ENCODE peak calls at places on chromosomes 13 and 19, in four cellular contexts. V is GM12891, D is GM12878, L is H1. M is an unnamed sample.

GRCh38 chr19:17909017-17909732 is 23.6 kb upstream of the CCDC124 start:
- DNase-seq in L (no peak), V (no peak), D (no peak), M (no peak)

GRCh38 chr13:23610187-23610576 is 40.0 kb downstream of the TNFRSF19 start:
- DNase-seq in V (no peak), D (no peak), L (no peak), M (no peak)

GRCh38 chr19:19566306-19566705 is 28.2 kb downstream of the CILP2 start:
- DNase-seq in V (no peak), L (no peak), D (no peak), M (no peak)

GRCh38 chr19:12085074-12085818 is 20.7 kb downstream of the ZNF844 start:
- DNase-seq in L (no peak), D (no peak), V (no peak), M (no peak)

GRCh38 chr19:10305139-10305806 is 4.3 kb downstream of the ZGLP1 start:
- DNase-seq in L (no peak), V (no peak), D (no peak), M (no peak)

GRCh38 chr13:94256671-94257070 is 222.8 kb downstream of the DCT start:
- DNase-seq in D (no peak), V (no peak), L (no peak), M (no peak)

GRCh38 chr19:55702131-55702627 is 27.2 kb downstream of the EPN1 start:
- DNase-seq in V (no peak), L (no peak), D (no peak), M (no peak)

GRCh38 chr13:65553328-65553727 is 1676.8 kb downstream of the PCDH9 start:
- DNase-seq in D (no peak), V (no peak), L (no peak), M (no peak)

GRCh38 chr19:41510484-41510883 is 65.5 kb upstream of the CEACAM21 start:
- DNase-seq in L (no peak), V (no peak), D (no peak), M (no peak)

GRCh38 chr19:23384166-23384565 is 11.1 kb downstream of the ZNF91 start:
- DNase-seq in L (no peak), D (no peak), V (no peak), M (no peak)

GRCh38 chr19:16386619-16387240 is 62.1 kb downstream of the KLF2 start:
- DNase-seq in L (peak), V (peak), D (no peak), M (no peak)

GRCh38 chr19:51637362-51637978 is 7.3 kb upstream of the SIGLEC5 start:
- DNase-seq in V (no peak), L (no peak), D (no peak), M (no peak)

GRCh38 chr19:41923045-41923788 is 5.0 kb downstream of the ERFL start:
- DNase-seq in V (no peak), D (no peak), L (no peak), M (no peak)

GRCh38 chr19:10625003-10625761 is at the start of gene SLC44A2:
- DNase-seq in V (no peak), D (no peak), L (no peak), M (no peak)

GRCh38 chr13:45321230-45321629 is 19.8 kb downstream of the TPT1 start:
- DNase-seq in L (no peak), D (no peak), V (no peak), M (no peak)

GRCh38 chr13:67416047-67416925 is 186.2 kb upstream of the PCDH9 start:
- DNase-seq in L (peak), D (no peak), V (no peak), M (no peak)

GRCh38 chr13:22793598-22794134 is 387.1 kb upstream of the SGCG start:
- DNase-seq in V (no peak), D (no peak), L (no peak), M (no peak)

GRCh38 chr13:27228131-27228530 is 23.2 kb upstream of the RPL21 start:
- DNase-seq in D (no peak), V (no peak), L (no peak), M (no peak)

GRCh38 chr19:18650468-18651001 is 13.7 kb downstream of the KLHL26 start:
- DNase-seq in D (no peak), V (no peak), L (no peak), M (no peak)

GRCh38 chr19:29596080-29596479 is 10.0 kb upstream of the POP4 start:
- DNase-seq in L (no peak), V (no peak), D (no peak), M (no peak)

GRCh38 chr19:29596885-29597525 is 9.1 kb upstream of the POP4 start:
- DNase-seq in D (no peak), L (no peak), V (no peak), M (no peak)

GRCh38 chr19:29591670-29592069 is 14.4 kb upstream of the POP4 start:
- DNase-seq in D (no peak), L (no peak), V (no peak), M (no peak)

GRCh38 chr19:29590278-29590677 is 15.8 kb upstream of the POP4 start:
- DNase-seq in L (no peak), V (no peak), D (no peak), M (no peak)

GRCh38 chr19:29593869-29594268 is 12.2 kb upstream of the POP4 start:
- DNase-seq in L (no peak), V (no peak), D (no peak), M (no peak)
- TF ChIP-seq TAF1 in L (no peak), V (no peak), D (no peak), M (no peak)

DNA sequence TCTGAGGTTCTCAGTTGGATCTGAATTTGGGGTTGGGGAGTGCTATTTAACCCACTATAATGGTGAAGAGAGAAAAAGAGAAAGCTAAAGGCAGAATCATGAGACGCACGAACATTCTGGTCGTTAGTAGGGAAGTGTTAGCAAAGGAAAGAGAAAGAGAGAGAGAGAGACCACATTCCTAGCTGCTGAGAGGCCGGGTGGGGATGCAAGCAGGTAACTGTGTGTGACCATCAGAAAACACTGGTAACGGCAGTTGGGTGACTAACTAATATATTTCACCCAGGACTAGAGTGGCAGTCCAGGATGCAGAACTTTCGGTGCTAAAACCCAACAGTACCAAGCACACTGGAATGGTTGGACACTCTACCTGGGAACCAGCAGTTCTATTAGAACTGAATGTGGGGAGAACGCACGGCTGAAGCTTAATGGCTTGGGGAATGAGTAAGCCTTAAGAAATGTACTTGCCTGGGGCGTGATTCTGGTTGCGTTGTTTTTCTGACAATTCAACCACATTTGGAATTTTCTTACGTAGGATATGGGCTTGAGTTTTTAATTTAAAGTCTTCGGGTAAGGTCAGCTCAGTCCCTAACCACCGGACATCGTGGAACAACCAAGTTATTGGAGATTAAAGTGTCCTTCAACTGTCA is 130.2 kb downstream of the DNAJC15 start:
- DNase-seq in L (no peak), V (no peak), D (no peak), M (no peak)
- TF ChIP-seq TAF1 in L (no peak), V (no peak), D (no peak), M (no peak)

GRCh38 chr19:1846517-1847205 is 1.6 kb downstream of the REXO1 start:
- DNase-seq in V (no peak), D (no peak), L (no peak), M (no peak)

GRCh38 chr19:1847348-1847683 is 967 bp downstream of the REXO1 start:
- DNase-seq in L (no peak), V (no peak), D (no peak), M (no peak)

GRCh38 chr19:1848399-1849131 is at the start of gene REXO1:
- DNase-seq in L (peak), V (peak), D (peak), M (peak)

GRCh38 chr19:1849132-1849474 is 820 bp upstream of the REXO1 start:
- DNase-seq in V (no peak), L (no peak), D (no peak), M (no peak)

GRCh38 chr19:1847684-1848398 is 442 bp downstream of the REXO1 start:
- DNase-seq in D (no peak), L (no peak), V (no peak), M (no peak)
- TF ChIP-seq TAF1 in D (no peak), L (no peak), V (no peak), M (no peak)

GRCh38 chr19:13824703-13825102 is 29.5 kb downstream of the ZSWIM4 start:
- DNase-seq in V (no peak), L (no peak), D (no peak), M (no peak)

GRCh38 chr19:13827656-13828055 is 32.4 kb downstream of the ZSWIM4 start:
- DNase-seq in V (no peak), D (no peak), L (no peak), M (no peak)

GRCh38 chr19:13823901-13824300 is 28.7 kb downstream of the ZSWIM4 start:
- DNase-seq in V (no peak), L (no peak), D (no peak), M (no peak)

GRCh38 chr19:13826652-13827235 is 31.5 kb downstream of the ZSWIM4 start:
- DNase-seq in L (no peak), D (no peak), V (no peak), M (no peak)

GRCh38 chr19:13825489-13826475 is 30.5 kb downstream of the ZSWIM4 start:
- DNase-seq in D (no peak), L (no peak), V (no peak), M (no peak)
- TF ChIP-seq TAF1 in D (no peak), L (no peak), V (no peak), M (no peak)

GRCh38 chr13:105336706-105337582 is 1198.5 kb downstream of the EFNB2 start:
- DNase-seq in D (no peak), L (no peak), V (no peak), M (no peak)
- TF ChIP-seq TAF1 in D (no peak), L (no peak), V (no peak), M (no peak)

DNA sequence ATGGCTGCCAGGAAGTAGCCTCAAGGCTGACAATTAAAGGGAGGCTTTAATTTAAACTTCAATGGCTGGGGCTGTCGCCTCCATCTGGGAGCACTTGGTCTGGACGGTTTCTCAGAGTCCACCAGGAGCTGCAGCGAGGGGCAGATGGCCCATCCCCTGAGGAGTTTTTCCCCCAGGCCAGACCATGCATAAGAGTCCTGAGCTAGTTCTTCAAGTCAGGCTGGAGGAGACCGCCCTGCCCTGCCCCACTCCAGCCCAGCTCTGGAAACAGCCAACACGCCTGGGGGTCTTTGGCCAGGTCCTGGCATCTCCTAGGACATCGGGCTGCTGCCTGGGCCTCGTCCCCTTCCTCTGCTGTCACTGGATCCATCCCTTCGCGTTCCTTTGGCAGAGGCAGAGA is 5.3 kb upstream of the ACTN4 start:
- DNase-seq in L (no peak), V (no peak), D (no peak), M (no peak)
- TF ChIP-seq TAF1 in L (no peak), V (no peak), D (no peak), M (no peak)

DNA sequence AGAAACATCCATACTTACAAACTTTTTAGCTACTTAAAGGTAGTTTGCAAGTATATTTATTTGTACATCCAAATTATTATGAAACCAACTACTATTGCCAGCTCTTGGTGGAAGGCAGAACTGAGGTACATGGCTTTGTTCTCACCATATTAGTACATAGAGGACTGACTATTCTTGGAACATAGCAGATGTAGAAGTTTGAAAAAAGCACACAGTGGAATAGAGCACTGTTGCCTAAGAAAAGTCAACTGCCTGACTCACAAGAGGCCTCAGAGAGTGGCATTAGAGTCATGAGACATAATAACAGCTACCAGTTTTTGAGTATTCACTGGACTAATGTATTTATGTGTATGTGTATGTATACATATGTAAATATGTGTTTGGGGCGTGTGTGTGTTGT is 8.2 kb upstream of the PCDH20 start:
- DNase-seq in L (no peak), V (no peak), D (no peak), M (no peak)
- TF ChIP-seq TAF1 in L (no peak), V (no peak), D (no peak), M (no peak)

GRCh38 chr13:102868366-102868936 is 22.6 kb downstream of the ERCC5 start:
- DNase-seq in V (no peak), L (no peak), D (no peak), M (no peak)

GRCh38 chr13:102872531-102872930 is 26.7 kb downstream of the ERCC5 start:
- DNase-seq in V (no peak), L (no peak), D (no peak), M (no peak)

GRCh38 chr13:102869948-102870676 is 24.3 kb downstream of the ERCC5 start:
- DNase-seq in L (no peak), V (no peak), D (no peak), M (no peak)

GRCh38 chr13:102872131-102872530 is 26.3 kb downstream of the ERCC5 start:
- DNase-seq in V (no peak), L (no peak), D (no peak), M (no peak)

DNA sequence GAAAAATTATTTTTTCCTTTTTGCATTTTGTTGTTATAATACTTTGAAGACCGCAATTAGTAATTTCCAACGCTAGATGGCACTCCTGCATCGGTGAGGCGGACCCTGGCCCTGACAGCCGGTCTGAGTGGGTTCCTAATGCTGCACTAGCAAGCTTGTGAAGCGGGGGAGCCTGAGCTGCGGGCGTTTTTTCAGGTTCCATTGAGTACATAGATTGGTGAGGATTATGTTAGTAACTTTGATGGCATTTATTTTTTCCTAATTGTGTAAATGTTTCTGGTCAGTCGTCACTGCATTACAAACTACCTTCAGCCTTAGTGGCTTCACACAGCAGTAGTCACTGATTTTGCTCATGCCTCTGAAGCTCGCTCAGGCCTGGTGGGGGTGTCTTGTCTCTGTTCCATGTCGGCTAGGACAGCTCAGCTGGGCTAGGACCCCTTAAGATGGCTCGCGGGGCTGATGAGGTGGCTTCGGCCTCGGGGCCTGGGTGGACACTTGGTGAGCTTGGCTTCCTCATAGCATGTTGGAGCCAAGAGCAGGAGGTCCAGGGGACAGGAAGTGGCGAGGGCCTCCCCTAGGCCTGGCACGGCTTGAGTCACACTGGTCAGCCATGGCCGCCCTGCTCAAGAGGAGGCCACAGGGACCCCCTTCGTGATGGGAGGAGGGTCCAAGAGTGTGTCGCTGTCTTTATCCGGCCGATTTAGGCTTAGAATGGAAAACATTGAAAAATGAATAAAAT is 25.0 kb downstream of the ERCC5 start:
- DNase-seq in L (peak), D (no peak), V (peak), M (peak)
- TF ChIP-seq TAF1 in L (no peak), D (no peak), V (no peak), M (no peak)